ENCODE peak calls at places on chromosomes 5 and 9, in eight cellular contexts. K, Z, Y, P, T, A, L and R are unnamed samples.
A peak's percentile ranks its signal among the peaks of the same experiment; 100 is the strongest.

GRCh38 chr5:65100846-65101678 is 332.3 kb downstream of the CWC27 start:
- DNase-seq in K (peak; percentile 59), Z (peak; percentile 82), Y (peak; percentile 38), P (peak; percentile 61), T (peak; percentile 22), A (peak; percentile 82), L (peak; percentile 69), R (peak; percentile 84)

GRCh38 chr9:21119093-21119770 is 22.4 kb downstream of the IFNW1 start:
- DNase-seq in K (no peak), Z (no peak), Y (no peak), P (no peak), T (no peak), A (no peak), L (peak; percentile 2), R (no peak)

GRCh38 chr5:59116231-59116900 is 533.5 kb downstream of the RAB3C start:
- DNase-seq in K (no peak), Z (no peak), Y (peak; percentile 65), P (peak; percentile 84), T (no peak), A (no peak), L (no peak), R (no peak)

GRCh38 chr5:57221049-57221568 is 47.2 kb downstream of the GPBP1 start:
- DNase-seq in K (peak; percentile 48), Z (no peak), Y (peak; percentile 37), P (peak; percentile 68), T (peak; percentile 35), A (peak; percentile 60), L (peak; percentile 84), R (peak; percentile 68)

GRCh38 chr5:151196556-151197290 is 27.2 kb downstream of the CCDC69 start:
- DNase-seq in K (no peak), Z (no peak), Y (no peak), P (no peak), T (no peak), A (no peak), L (no peak), R (no peak)

GRCh38 chr5:111739423-111739822 is 17.6 kb downstream of the NREP start:
- DNase-seq in K (no peak), Z (no peak), Y (no peak), P (no peak), T (no peak), A (no peak), L (no peak), R (no peak)

GRCh38 chr5:129377504-129377903 is 82.6 kb upstream of the ADAMTS19 start:
- DNase-seq in K (no peak), Z (no peak), Y (no peak), P (peak; percentile 28), T (no peak), A (no peak), L (no peak), R (no peak)

GRCh38 chr5:126805108-126805507 is 28.2 kb downstream of the LMNB1 start:
- DNase-seq in K (no peak), Z (no peak), Y (peak; percentile 27), P (peak; percentile 17), T (no peak), A (peak; percentile 79), L (peak; percentile 79), R (peak; percentile 63)

GRCh38 chr5:95284512-95285405 is at the start of gene MCTP1:
- DNase-seq in K (no peak), Z (peak; percentile 48), Y (peak; percentile 30), P (no peak), T (no peak), A (peak; percentile 30), L (peak; percentile 37), R (peak; percentile 18)

GRCh38 chr5:132073231-132074013 is at the start of gene CSF2:
- DNase-seq in K (no peak), Z (no peak), Y (peak; percentile 88), P (peak; percentile 88), T (no peak), A (peak; percentile 36), L (no peak), R (no peak)

GRCh38 chr9:138098908-138099791 is 221.6 kb downstream of the CACNA1B start:
- DNase-seq in K (no peak), Z (peak; percentile 10), Y (no peak), P (no peak), T (no peak), A (no peak), L (no peak), R (no peak)

GRCh38 chr5:27944471-27944870 is 906.1 kb upstream of the CDH9 start:
- DNase-seq in K (no peak), Z (no peak), Y (peak; percentile 19), P (no peak), T (no peak), A (no peak), L (no peak), R (peak; percentile 72)

GRCh38 chr9:84271004-84271886 is 69.3 kb downstream of the SLC28A3 start:
- DNase-seq in K (peak; percentile 16), Z (peak; percentile 90), Y (no peak), P (peak; percentile 34), T (no peak), A (peak; percentile 80), L (peak; percentile 96), R (peak; percentile 83)

GRCh38 chr9:99199938-99200539 is 21.7 kb downstream of the ALG2 start:
- DNase-seq in K (no peak), Z (no peak), Y (no peak), P (no peak), T (no peak), A (no peak), L (no peak), R (no peak)

GRCh38 chr5:38258319-38259061 is at the start of gene EGFLAM:
- DNase-seq in K (peak; percentile 52), Z (peak; percentile 28), Y (peak; percentile 4), P (no peak), T (no peak), A (peak; percentile 44), L (peak; percentile 32), R (peak; percentile 9)

GRCh38 chr5:37869221-37869620 is 29.4 kb upstream of the GDNF start:
- DNase-seq in K (no peak), Z (no peak), Y (peak; percentile 43), P (no peak), T (no peak), A (peak; percentile 54), L (peak; percentile 19), R (no peak)

GRCh38 chr9:14361074-14361473 is 47.1 kb upstream of the NFIB start:
- DNase-seq in K (no peak), Z (no peak), Y (no peak), P (peak; percentile 67), T (no peak), A (peak; percentile 59), L (no peak), R (no peak)

GRCh38 chr5:134510970-134511795 is 14.3 kb upstream of the JADE2 start:
- DNase-seq in K (no peak), Z (no peak), Y (peak; percentile 79), P (peak; percentile 90), T (no peak), A (peak; percentile 47), L (peak; percentile 6), R (peak; percentile 39)

GRCh38 chr5:135559342-135559741 is 19.4 kb downstream of the CXCL14 start:
- DNase-seq in K (no peak), Z (peak; percentile 80), Y (no peak), P (peak; percentile 34), T (peak; percentile 38), A (no peak), L (no peak), R (no peak)

GRCh38 chr9:115717711-115718173 is 435.8 kb upstream of the PAPPA start:
- DNase-seq in K (no peak), Z (no peak), Y (peak; percentile 37), P (no peak), T (no peak), A (peak; percentile 40), L (peak; percentile 39), R (peak; percentile 66)

GRCh38 chr9:95724253-95724991 is 151.1 kb upstream of the ERCC6L2 start:
- DNase-seq in K (no peak), Z (no peak), Y (no peak), P (no peak), T (no peak), A (no peak), L (no peak), R (no peak)

GRCh38 chr9:122135529-122135859 is 24.1 kb downstream of the NDUFA8 start:
- DNase-seq in K (no peak), Z (no peak), Y (no peak), P (no peak), T (no peak), A (no peak), L (no peak), R (no peak)

GRCh38 chr5:179171251-179171815 is 111.2 kb downstream of the ZNF354C start:
- DNase-seq in K (no peak), Z (no peak), Y (no peak), P (no peak), T (no peak), A (no peak), L (no peak), R (no peak)

GRCh38 chr5:91281409-91281808 is 101.7 kb downstream of the ARRDC3 start:
- DNase-seq in K (no peak), Z (no peak), Y (peak; percentile 77), P (peak; percentile 89), T (peak; percentile 34), A (peak; percentile 93), L (peak; percentile 80), R (peak; percentile 86)
- H3K4me3 ChIP-seq in K (no peak overlapping the region), Z (peak overlapping the region; percentile 67), Y (no peak overlapping the region), P (no peak overlapping the region), T (peak overlapping the region; percentile 53), A (peak overlapping the region; percentile 77), L (peak overlapping the region; percentile 80), R (no peak overlapping the region)

DNA sequence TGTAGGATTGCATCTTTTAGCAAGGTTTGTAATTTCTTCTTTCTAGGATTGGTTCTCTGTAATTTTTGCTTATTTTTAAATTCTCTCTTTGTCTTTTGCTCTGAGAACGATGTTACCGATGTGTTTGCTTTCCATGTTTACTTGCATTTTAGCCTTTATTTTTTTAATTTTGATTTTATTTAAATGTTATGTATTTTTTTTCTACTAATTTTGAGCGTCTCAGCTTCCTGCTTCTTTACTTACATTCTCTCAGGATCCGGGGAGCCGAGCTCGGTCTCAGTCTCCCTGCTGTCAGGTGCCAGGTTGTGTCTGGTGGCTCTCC is 20.9 kb downstream of the ANXA2R start:
- DNase-seq in K (no peak), Z (no peak), Y (no peak), P (no peak), T (no peak), A (no peak), L (no peak), R (peak; percentile 66)
- H3K4me3 ChIP-seq in K (peak overlapping the region; percentile 56), Z (peak overlapping the region; percentile 57), Y (no peak overlapping the region), P (peak overlapping the region; percentile 37), T (peak overlapping the region; percentile 67), A (peak overlapping the region; percentile 79), L (peak overlapping the region; percentile 94), R (peak overlapping the region; percentile 63)

GRCh38 chr9:687994-688393 is 153.5 kb upstream of the DMRT1 start:
- DNase-seq in K (no peak), Z (no peak), Y (no peak), P (no peak), T (no peak), A (no peak), L (no peak), R (no peak)
- H3K4me3 ChIP-seq in K (no peak overlapping the region), Z (no peak overlapping the region), Y (peak overlapping the region; percentile 39), P (no peak overlapping the region), T (no peak overlapping the region), A (no peak overlapping the region), L (peak overlapping the region; percentile 89), R (no peak overlapping the region)

DNA sequence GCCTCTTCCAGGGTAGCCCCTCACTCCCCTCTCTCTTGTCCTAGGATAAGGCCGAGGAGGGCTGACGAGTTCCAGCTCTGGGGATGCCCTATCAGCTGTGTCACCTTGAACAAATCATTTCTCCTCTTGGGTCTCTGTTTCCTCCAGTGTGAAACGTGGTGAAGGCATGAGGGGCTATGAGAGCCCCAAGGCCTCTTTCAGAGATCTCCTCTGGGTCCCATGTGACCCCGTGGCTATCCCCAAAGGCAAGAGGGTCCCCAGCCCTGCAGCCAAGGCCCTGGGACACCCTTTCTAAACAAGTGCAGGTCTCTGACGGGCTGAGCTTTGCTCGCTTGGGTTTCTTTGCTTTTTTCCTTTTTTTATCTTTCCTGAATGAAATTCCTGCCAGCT is 25.5 kb upstream of the SPTLC1 start:
- DNase-seq in K (no peak), Z (no peak), Y (no peak), P (no peak), T (no peak), A (peak; percentile 14), L (no peak), R (no peak)
- H3K4me3 ChIP-seq in K (peak overlapping the region; percentile 49), Z (peak overlapping the region; percentile 57), Y (peak overlapping the region; percentile 10), P (peak overlapping the region; percentile 37), T (peak overlapping the region; percentile 37), A (peak overlapping the region; percentile 71), L (peak overlapping the region; percentile 76), R (peak overlapping the region; percentile 52)